ENCODE peak calls at places on chromosomes 5 and 9, in eight cellular contexts. D is transverse colon, F is Peyer's patch, H is pancreas, U is colonic mucosa, S is tibial artery, B is IMR-90, L is fibroblast of lung. N is an unnamed sample.

GRCh38 chr5:173764321-173765029 is 123.7 kb upstream of the CPEB4 start:
- DNase-seq in D (peak), F (peak), H (peak), U (peak), S (peak), B (peak), L (peak), N (peak)

GRCh38 chr9:14710804-14711203 is 11.7 kb downstream of the CER1 start:
- DNase-seq in D (no peak), F (no peak), H (no peak), U (no peak), S (no peak), B (peak), L (peak), N (no peak)

GRCh38 chr5:127228540-127229184 is 61.9 kb upstream of the MEGF10 start:
- DNase-seq in D (peak), F (no peak), H (no peak), U (no peak), S (no peak), B (no peak), L (no peak), N (peak)

GRCh38 chr9:130688070-130688469 is 5.5 kb upstream of the EXOSC2 start:
- DNase-seq in D (no peak), F (no peak), H (no peak), U (no peak), S (no peak), B (no peak), L (no peak), N (no peak)

GRCh38 chr5:151183451-151184245 is 26.1 kb upstream of the ANXA6 start:
- DNase-seq in D (no peak), F (no peak), H (no peak), U (no peak), S (no peak), B (peak), L (no peak), N (no peak)

GRCh38 chr5:1297243-1297642 is 2.4 kb upstream of the TERT start:
- DNase-seq in D (no peak), F (peak), H (peak), U (no peak), S (no peak), B (no peak), L (no peak), N (peak)

GRCh38 chr9:122302541-122302940 is 37.9 kb downstream of the MRRF start:
- DNase-seq in D (no peak), F (no peak), H (no peak), U (no peak), S (no peak), B (peak), L (no peak), N (no peak)

GRCh38 chr5:132438931-132439330 is 51.6 kb downstream of the IRF1 start:
- DNase-seq in D (no peak), F (no peak), H (no peak), U (no peak), S (peak), B (no peak), L (no peak), N (no peak)

GRCh38 chr5:53109041-53109435 is 519 bp downstream of the MOCS2 start:
- DNase-seq in D (no peak), F (no peak), H (no peak), U (peak), S (no peak), B (no peak), L (peak), N (no peak)

GRCh38 chr9:70590264-70590646 is 175.8 kb upstream of the KLF9 start:
- DNase-seq in D (no peak), F (no peak), H (no peak), U (no peak), S (no peak), B (peak), L (peak), N (no peak)

GRCh38 chr5:32828492-32828891 is 117.4 kb downstream of the NPR3 start:
- DNase-seq in D (no peak), F (no peak), H (no peak), U (no peak), S (no peak), B (peak), L (peak), N (no peak)

GRCh38 chr5:157539623-157540022 is 36.0 kb downstream of the ADAM19 start:
- DNase-seq in D (no peak), F (no peak), H (no peak), U (no peak), S (no peak), B (peak), L (no peak), N (no peak)

GRCh38 chr9:34500623-34501267 is 22.0 kb downstream of the ENHO start:
- DNase-seq in D (peak), F (no peak), H (peak), U (peak), S (no peak), B (peak), L (peak), N (no peak)

GRCh38 chr9:124814178-124814535 is 37.2 kb downstream of the OLFML2A start:
- DNase-seq in D (no peak), F (no peak), H (no peak), U (no peak), S (no peak), B (no peak), L (no peak), N (no peak)

GRCh38 chr5:148186248-148187003 is 16.4 kb upstream of the SPINK6 start:
- DNase-seq in D (no peak), F (no peak), H (no peak), U (no peak), S (no peak), B (peak), L (peak), N (no peak)

GRCh38 chr5:149857499-149857898 is 87.1 kb downstream of the PDE6A start:
- DNase-seq in D (peak), F (peak), H (peak), U (peak), S (peak), B (no peak), L (peak), N (peak)
- H3K27ac ChIP-seq in D (peak), F (no peak), H (peak), U (peak), S (no peak), B (no peak), L (no peak), N (no peak)

GRCh38 chr5:142699105-142699720 is 13.3 kb upstream of the FGF1 start:
- DNase-seq in D (peak), F (peak), H (peak), U (peak), S (peak), B (peak), L (peak), N (peak)

GRCh38 chr5:142700566-142700965 is 14.7 kb upstream of the FGF1 start:
- DNase-seq in D (no peak), F (no peak), H (no peak), U (no peak), S (no peak), B (no peak), L (no peak), N (no peak)

GRCh38 chr5:142698447-142698846 is 12.6 kb upstream of the FGF1 start:
- DNase-seq in D (no peak), F (no peak), H (no peak), U (no peak), S (no peak), B (no peak), L (no peak), N (no peak)

GRCh38 chr5:142701673-142702311 is 15.9 kb upstream of the FGF1 start:
- DNase-seq in D (no peak), F (no peak), H (no peak), U (no peak), S (no peak), B (no peak), L (no peak), N (no peak)

GRCh38 chr5:142703153-142703552 is 17.3 kb upstream of the FGF1 start:
- DNase-seq in D (no peak), F (no peak), H (no peak), U (no peak), S (no peak), B (no peak), L (no peak), N (no peak)
- H3K4me3 ChIP-seq in D (no peak), F (no peak), H (no peak), U (no peak), S (no peak), B (no peak), L (no peak), N (no peak)

GRCh38 chr5:9441610-9442009 is 104.3 kb downstream of the SEMA5A start:
- DNase-seq in D (no peak), F (no peak), H (no peak), U (no peak), S (no peak), B (peak), L (no peak), N (no peak)
- TF ChIP-seq CTCF in D (no peak), F (no peak), H (no peak), U (no peak), S (no peak), B (no peak), L (no peak), N (no peak)

DNA sequence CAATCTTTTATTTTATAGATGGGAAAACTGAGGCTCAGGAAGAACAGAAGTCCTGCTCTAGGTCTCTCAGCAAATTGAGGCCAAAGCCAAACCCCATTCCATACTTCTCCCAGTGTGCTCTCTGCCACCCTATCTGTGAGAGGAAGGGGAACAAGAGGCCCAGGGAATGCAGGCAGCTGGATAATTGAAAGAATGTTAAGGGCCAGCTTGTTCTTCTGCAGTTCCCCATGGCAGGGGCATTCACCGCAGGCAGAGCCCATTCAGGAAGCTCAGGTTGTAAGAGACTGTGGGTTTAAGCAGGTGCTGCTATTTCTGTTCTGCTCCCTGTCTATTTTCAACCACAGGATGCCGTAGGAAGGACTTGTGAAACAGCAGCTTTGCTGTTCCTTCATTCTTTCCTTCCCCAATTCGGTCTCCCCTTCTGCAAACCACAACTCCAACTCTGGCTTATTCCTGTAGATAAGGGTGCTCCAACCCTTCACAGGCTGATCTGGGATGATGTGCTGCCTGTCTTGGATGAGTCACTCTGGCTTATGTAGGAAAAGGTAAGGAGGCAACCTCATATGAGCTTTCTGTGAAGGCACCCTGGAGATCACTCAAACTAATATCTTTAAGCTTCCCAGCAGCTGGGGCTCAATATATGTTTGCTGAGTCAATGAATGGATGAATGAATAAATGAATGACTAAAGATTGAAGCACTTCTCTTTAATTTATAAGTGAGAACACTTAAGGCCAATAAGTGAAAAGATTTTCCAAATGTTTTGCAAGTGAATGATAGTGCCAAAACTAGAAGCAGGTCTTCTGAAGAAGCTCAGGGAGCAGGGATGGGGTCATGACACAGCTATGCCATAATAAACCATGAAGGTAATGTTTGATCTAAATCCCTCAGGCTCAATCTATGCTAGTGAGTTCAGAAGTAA is 377.6 kb downstream of the BRINP1 start:
- DNase-seq in D (no peak), F (no peak), H (no peak), U (no peak), S (no peak), B (no peak), L (no peak), N (no peak)
- H3K27ac ChIP-seq in D (no peak), F (no peak), H (no peak), U (no peak), S (no peak), B (no peak), L (no peak), N (no peak)

GRCh38 chr5:94361832-94362754 is 256.3 kb downstream of the KIAA0825 start:
- DNase-seq in D (no peak), F (no peak), H (no peak), U (no peak), S (no peak), B (no peak), L (no peak), N (no peak)
- H3K4me3 ChIP-seq in D (no peak), F (no peak), H (no peak), U (no peak), S (no peak), B (no peak), L (no peak), N (no peak)

DNA sequence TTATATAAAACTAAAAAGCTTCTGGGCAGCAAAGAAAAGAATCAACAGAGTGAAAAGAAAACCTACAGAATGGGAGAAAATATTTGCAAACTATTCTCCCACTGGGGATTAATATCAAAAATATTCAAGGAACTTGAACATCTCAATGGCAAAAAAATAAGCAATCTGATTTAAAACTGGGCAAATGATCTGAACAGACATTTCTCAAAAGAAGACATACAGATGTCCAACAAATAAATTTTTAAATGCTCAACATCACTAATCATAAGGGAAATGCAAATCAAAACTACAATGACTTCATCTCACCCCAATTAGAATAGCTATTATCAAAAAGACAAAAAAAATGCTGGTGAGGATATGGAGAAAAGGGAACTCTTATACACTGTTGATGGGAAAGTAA is 57.2 kb upstream of the SSBP2 start:
- DNase-seq in D (no peak), F (no peak), H (no peak), U (no peak), S (no peak), B (no peak), L (no peak), N (no peak)
- TF ChIP-seq CTCF in D (no peak), F (no peak), H (no peak), U (no peak), S (no peak), B (no peak), L (no peak), N (no peak)

GRCh38 chr9:114177423-114178064 is 22.2 kb downstream of the COL27A1 start:
- DNase-seq in D (no peak), F (no peak), H (no peak), U (no peak), S (no peak), B (peak), L (peak), N (no peak)
- H3K27ac ChIP-seq in D (no peak), F (no peak), H (no peak), U (no peak), S (peak), B (peak), L (peak), N (peak)